ENCODE peak calls at places on chromosomes 12 and 14, in nine cellular contexts. T, F, R, P, Y, L, I, Z and H are unnamed samples.

GRCh38 chr14:85516239-85517112 is 13.5 kb upstream of the FLRT2 start:
- DNase-seq in Y (no peak), F (peak; percentile 88), Z (no peak), R (peak; percentile 83), L (no peak), I (no peak), P (no peak), T (no peak), H (no peak)

GRCh38 chr14:76950043-76951020 is 78.2 kb downstream of the IRF2BPL start:
- DNase-seq in Z (no peak), I (no peak), P (no peak), R (no peak), L (peak; percentile 53), Y (no peak), F (peak; percentile 44), T (no peak), H (no peak)

GRCh38 chr12:90909069-90909676 is 45.8 kb downstream of the CCER1 start:
- DNase-seq in T (peak; percentile 11), F (peak; percentile 67), Z (peak; percentile 73), P (no peak), L (no peak), I (no peak), Y (no peak), R (no peak), H (peak; percentile 30)

GRCh38 chr14:92677087-92677668 is 71.2 kb downstream of the LGMN start:
- DNase-seq in L (no peak), I (no peak), R (no peak), F (no peak), T (no peak), P (no peak), Y (no peak), Z (no peak), H (no peak)

GRCh38 chr12:12983420-12984035 is 16.5 kb downstream of the HEBP1 start:
- DNase-seq in P (no peak), F (peak; percentile 69), T (no peak), R (no peak), Z (peak; percentile 39), Y (no peak), I (no peak), L (no peak), H (no peak)

GRCh38 chr14:74251546-74252030 is 12.3 kb downstream of the VSX2 start:
- DNase-seq in Y (peak; percentile 59), Z (peak; percentile 83), L (peak; percentile 58), I (peak; percentile 79), R (peak; percentile 31), F (peak; percentile 69), T (peak; percentile 60), P (peak; percentile 70), H (peak; percentile 77)

GRCh38 chr14:59055439-59056045 is 132.9 kb upstream of the DAAM1 start:
- DNase-seq in P (no peak), I (no peak), Y (no peak), F (peak; percentile 72), R (peak; percentile 35), L (peak; percentile 38), T (no peak), Z (peak; percentile 57), H (peak; percentile 41)

GRCh38 chr12:115932073-115932472 is 345.4 kb downstream of the MED13L start:
- DNase-seq in I (no peak), T (no peak), L (no peak), P (peak; percentile 50), R (no peak), Z (no peak), Y (no peak), F (no peak), H (no peak)

GRCh38 chr12:65631621-65632111 is 192.6 kb upstream of the HMGA2 start:
- DNase-seq in Z (no peak), P (no peak), L (no peak), T (no peak), Y (no peak), R (peak; percentile 99), F (peak; percentile 100), I (no peak), H (no peak)

GRCh38 chr12:77577756-77578155 is 252.9 kb upstream of the NAV3 start:
- DNase-seq in Y (no peak), L (no peak), F (peak; percentile 40), R (peak; percentile 32), I (no peak), Z (no peak), T (no peak), P (no peak), H (no peak)

GRCh38 chr12:95978351-95978750 is 17.8 kb downstream of the HAL start:
- DNase-seq in F (no peak), I (no peak), L (no peak), P (peak; percentile 13), T (no peak), Z (no peak), R (no peak), Y (no peak), H (no peak)

GRCh38 chr14:68786491-68787234 is 6.2 kb downstream of the ZFP36L1 start:
- DNase-seq in Y (no peak), L (no peak), R (no peak), P (peak; percentile 64), F (peak; percentile 65), T (no peak), Z (no peak), I (no peak), H (no peak)

GRCh38 chr12:103589517-103589916 is 2.4 kb downstream of the STAB2 start:
- DNase-seq in P (no peak), L (no peak), Y (no peak), R (no peak), Z (no peak), I (no peak), T (no peak), F (no peak), H (no peak)

GRCh38 chr12:15278816-15279658 is 43.3 kb upstream of the PTPRO start:
- DNase-seq in F (peak; percentile 3), I (peak; percentile 89), P (peak; percentile 77), Z (no peak), T (no peak), L (peak; percentile 25), Y (peak; percentile 83), R (peak; percentile 78), H (no peak)

GRCh38 chr12:16112626-16113560 is 164.6 kb downstream of the SLC15A5 start:
- DNase-seq in R (no peak), T (no peak), F (no peak), P (no peak), I (no peak), Z (peak; percentile 61), L (no peak), Y (no peak), H (peak; percentile 48)

GRCh38 chr14:24734917-24735500 is 101.0 kb upstream of the GZMB start:
- DNase-seq in I (no peak), F (peak; percentile 69), R (peak; percentile 43), L (no peak), P (no peak), T (peak; percentile 21), Z (peak; percentile 82), Y (no peak), H (peak; percentile 54)

GRCh38 chr12:79174656-79175055 is 310.1 kb downstream of the SYT1 start:
- DNase-seq in T (no peak), R (peak; percentile 61), L (no peak), F (peak; percentile 77), P (no peak), Z (peak; percentile 33), Y (no peak), I (no peak), H (no peak)

GRCh38 chr12:109467978-109468676 is 9.0 kb downstream of the KCTD10 start:
- DNase-seq in L (no peak), Y (no peak), T (no peak), F (no peak), R (no peak), Z (no peak), I (peak; percentile 66), P (no peak), H (no peak)

GRCh38 chr14:51160871-51161270 is 66.0 kb upstream of the TRIM9 start:
- DNase-seq in F (no peak), L (no peak), R (no peak), I (no peak), Z (no peak), Y (no peak), T (no peak), P (no peak), H (no peak)

GRCh38 chr14:51155331-51155730 is 60.4 kb upstream of the TRIM9 start:
- DNase-seq in Z (no peak), T (no peak), F (no peak), R (no peak), I (no peak), Y (no peak), L (no peak), P (no peak), H (no peak)

DNA sequence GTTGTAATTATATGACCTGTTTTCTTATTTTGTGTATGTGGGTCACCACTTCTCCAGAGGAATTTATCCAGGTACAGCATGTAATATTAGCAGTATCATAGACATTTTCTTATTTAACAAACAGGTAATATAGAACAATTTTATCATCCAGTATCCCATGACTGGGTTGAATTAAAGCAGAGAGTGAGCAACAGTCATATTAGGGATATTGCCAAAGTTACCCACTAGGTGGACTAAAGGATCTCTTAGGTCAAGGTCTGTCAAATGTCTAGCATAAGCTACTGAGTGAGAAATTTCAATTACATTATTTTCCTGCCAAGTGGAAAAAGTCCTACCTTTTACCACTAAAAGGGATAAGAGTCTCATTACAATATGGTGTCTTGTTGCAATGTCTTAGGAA is 62.1 kb upstream of the TRIM9 start:
- DNase-seq in L (no peak), I (no peak), Z (peak; percentile 27), P (no peak), R (no peak), T (no peak), Y (no peak), F (peak; percentile 8), H (no peak)
- TF ChIP-seq CTCF in L (no peak), I (peak; percentile 16), Z (peak; percentile 64), P (peak; percentile 38), R (peak; percentile 42), T (peak; percentile 58), Y (peak; percentile 37), F (peak; percentile 20), H (peak; percentile 39)

GRCh38 chr14:37595809-37596595 is 573 bp downstream of the TTC6 start:
- DNase-seq in L (no peak), R (no peak), T (peak; percentile 58), I (peak; percentile 86), Y (no peak), Z (no peak), P (no peak), F (peak; percentile 34), H (peak; percentile 41)
- TF ChIP-seq CTCF in L (no peak), R (no peak), T (no peak), I (no peak), Y (no peak), Z (no peak), P (no peak), F (no peak), H (no peak)

DNA sequence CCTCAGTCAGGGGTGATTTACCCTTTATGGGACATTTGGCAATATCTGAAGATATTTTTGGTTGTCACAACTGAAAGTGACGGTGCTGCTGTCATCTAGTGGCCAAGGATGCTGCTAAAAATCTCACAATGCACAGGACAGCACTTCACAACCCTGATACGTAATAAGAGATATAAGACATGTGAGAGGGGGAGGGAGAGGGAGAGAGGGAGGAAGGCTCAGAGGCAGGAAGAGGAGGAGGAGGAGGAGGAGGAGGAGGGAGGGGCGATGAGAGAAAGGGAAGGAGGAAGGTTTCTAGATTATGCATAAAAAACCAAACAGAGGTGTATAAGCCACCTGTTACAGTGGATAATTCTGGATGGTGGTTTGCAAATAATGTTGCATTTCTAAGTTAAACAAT is 14.3 kb downstream of the MYL2 start:
- DNase-seq in Z (no peak), L (no peak), R (no peak), P (no peak), F (no peak), I (no peak), Y (no peak), T (no peak), H (no peak)
- TF ChIP-seq CTCF in Z (no peak), L (no peak), R (no peak), P (no peak), F (no peak), I (no peak), Y (no peak), T (no peak), H (no peak)

GRCh38 chr14:32711103-32711680 is 227.5 kb upstream of the NPAS3 start:
- DNase-seq in Y (no peak), P (no peak), R (no peak), F (peak; percentile 14), T (no peak), L (no peak), I (no peak), Z (peak; percentile 69), H (peak; percentile 19)
- TF ChIP-seq CTCF in Y (peak; percentile 67), P (peak; percentile 74), R (peak; percentile 58), F (peak; percentile 42), T (peak; percentile 68), L (peak; percentile 33), I (peak; percentile 44), Z (peak; percentile 51), H (peak; percentile 49)